ENCODE peak calls at places on chromosomes 6 and 20, in four cellular contexts. M is SK-N-SH, Q is H1, I is transverse colon. N is an unnamed sample. For H3K4me1, the result is how much of the 10 kb centered on the place peaks cover.

GRCh38 chr6:10800810-10801209 is 37.5 kb downstream of the MAK start:
- DNase-seq in M (no peak), Q (no peak), I (no peak), N (no peak)

GRCh38 chr20:45138451-45139300 is 14.4 kb upstream of the WFDC12 start:
- DNase-seq in M (peak), Q (peak), I (peak), N (peak)

GRCh38 chr6:70620746-70621145 is 46.9 kb upstream of the SMAP1 start:
- DNase-seq in M (no peak), Q (no peak), I (no peak), N (no peak)

GRCh38 chr6:42100029-42100901 is 42.2 kb downstream of the C6orf132 start:
- DNase-seq in M (no peak), Q (no peak), I (peak), N (no peak)

GRCh38 chr20:32877507-32877906 is 18.8 kb downstream of the EFCAB8 start:
- DNase-seq in M (no peak), Q (no peak), I (no peak), N (peak)

GRCh38 chr6:160077526-160077925 is 44.1 kb upstream of the SLC22A1 start:
- DNase-seq in M (no peak), Q (no peak), I (no peak), N (no peak)

GRCh38 chr20:38477747-38478146 is 5.1 kb downstream of the RALGAPB start:
- DNase-seq in M (no peak), Q (no peak), I (no peak), N (no peak)

GRCh38 chr20:38604873-38605303 is 3.3 kb downstream of the ARHGAP40 start:
- DNase-seq in M (no peak), Q (no peak), I (no peak), N (no peak)

GRCh38 chr6:108739496-108740330 is 108.5 kb upstream of the ARMC2 start:
- DNase-seq in M (no peak), Q (no peak), I (no peak), N (no peak)

DNA sequence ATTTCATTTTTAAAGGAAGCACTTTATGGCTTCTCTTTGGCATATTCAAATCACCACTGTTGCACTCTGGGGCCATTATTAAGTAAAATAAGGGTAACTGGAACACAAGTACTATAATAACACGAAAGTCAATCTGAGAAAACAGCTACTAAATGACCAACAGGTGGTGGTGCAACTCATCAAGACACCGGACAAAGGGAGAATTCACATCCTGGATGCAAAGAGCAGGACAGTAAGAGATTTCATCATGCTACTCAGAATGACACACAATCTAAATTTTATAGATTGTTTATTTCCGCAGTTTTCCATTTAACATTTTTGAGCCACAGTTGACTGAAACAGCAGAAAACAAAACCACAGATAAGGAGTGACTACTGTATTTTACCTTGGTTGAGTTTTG is 27.6 kb upstream of the LY86 start:
- DNase-seq in M (no peak), Q (no peak), I (no peak), N (no peak)
- TF ChIP-seq CTCF in M (no peak), Q (peak), I (no peak), N (peak)

GRCh38 chr6:52576054-52576391 is 837 bp downstream of the TRAM2 start:
- DNase-seq in M (no peak), Q (no peak), I (no peak), N (no peak)

GRCh38 chr6:52575490-52575868 is 1.4 kb downstream of the TRAM2 start:
- DNase-seq in M (no peak), Q (no peak), I (no peak), N (no peak)

GRCh38 chr6:52576392-52577021 is 353 bp downstream of the TRAM2 start:
- DNase-seq in M (peak), Q (peak), I (peak), N (peak)

GRCh38 chr6:52573295-52573694 is 3.6 kb downstream of the TRAM2 start:
- DNase-seq in M (no peak), Q (no peak), I (no peak), N (no peak)

DNA sequence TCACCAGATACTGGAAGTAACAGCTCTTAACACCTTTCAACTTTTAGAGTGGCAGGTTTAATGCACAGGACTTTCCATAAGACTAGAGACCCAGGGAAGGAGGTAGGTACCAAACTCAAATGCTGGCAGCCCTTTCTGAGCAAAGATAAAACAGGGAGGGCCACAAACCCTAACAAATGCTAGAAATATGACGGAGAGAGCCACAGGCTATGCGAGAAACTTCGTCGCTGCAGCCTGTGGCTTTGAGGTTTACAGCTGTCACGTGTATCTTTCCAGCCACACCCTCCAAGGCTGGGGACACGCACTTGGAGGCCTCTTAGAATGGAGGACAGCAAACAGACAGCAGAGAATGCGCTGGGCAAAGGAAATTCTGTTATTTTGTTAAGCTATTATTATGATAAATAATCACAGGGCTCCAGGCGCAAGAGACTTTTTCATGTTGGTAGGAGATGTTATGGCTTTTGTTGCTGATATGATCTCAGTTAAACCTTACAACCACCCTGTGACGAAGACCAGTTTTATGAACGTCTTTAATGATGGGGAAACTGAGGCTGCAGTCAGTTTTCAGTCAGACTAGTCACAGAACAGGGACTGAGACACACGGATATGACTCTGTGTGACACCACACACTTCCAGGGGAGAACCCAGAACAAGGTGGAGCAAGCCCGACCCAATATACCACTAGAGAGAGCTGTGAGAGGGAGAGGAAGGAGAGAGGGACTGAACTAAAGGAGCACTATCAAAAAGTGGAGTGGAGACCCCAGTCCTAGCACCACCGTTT is 2.0 kb downstream of the TRAM2 start:
- DNase-seq in M (no peak), Q (no peak), I (peak), N (peak)
- H3K4me3 ChIP-seq in M (peak), Q (no peak), I (peak), N (peak)

GRCh38 chr6:88141641-88142298 is 24.4 kb downstream of the CNR1 start:
- DNase-seq in M (no peak), Q (no peak), I (no peak), N (no peak)
- H3K4me1 ChIP-seq in M (under half), Q (under half), I (under half), N (under half)

GRCh38 chr6:125953502-125953875 is 3.1 kb upstream of the HINT3 start:
- DNase-seq in M (no peak), Q (peak), I (peak), N (peak)
- TF ChIP-seq CTCF in M (no peak), Q (peak), I (peak), N (no peak)

DNA sequence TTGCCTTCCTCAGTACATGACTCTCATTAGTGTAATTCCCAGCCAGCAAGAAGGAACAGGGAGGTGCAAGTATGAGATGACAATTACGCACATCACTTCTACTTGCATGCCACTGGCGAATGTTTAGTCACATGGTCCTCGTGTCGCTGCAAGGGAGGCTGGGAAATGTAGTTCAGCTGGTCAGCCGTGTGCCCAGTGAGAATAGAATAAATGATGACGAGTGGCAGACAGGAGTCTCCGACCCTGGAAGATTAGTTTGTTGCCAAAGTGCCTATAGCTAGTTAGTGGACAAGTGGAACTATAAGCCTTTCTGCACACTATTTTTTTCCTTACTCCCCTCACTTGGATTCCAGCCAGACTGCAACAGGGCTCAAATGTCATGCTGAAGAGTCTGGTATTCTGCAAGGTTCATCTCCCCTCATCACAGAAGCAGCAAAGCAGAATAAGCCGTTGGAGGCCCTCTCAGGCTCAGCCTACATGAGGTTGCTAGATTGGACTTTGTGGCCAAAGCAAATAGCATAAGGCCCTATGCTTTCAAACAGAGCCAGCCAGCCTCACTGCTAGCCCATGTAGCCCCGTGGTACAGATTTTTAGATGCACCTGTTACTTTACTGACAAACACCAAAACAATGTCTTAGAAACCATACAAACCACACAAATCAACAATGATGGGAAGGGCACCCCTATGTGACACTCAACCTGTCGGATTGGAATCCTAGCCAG is 9.7 kb downstream of the LINC00237 start:
- DNase-seq in M (peak), Q (no peak), I (no peak), N (no peak)
- H3K4me3 ChIP-seq in M (no peak), Q (no peak), I (no peak), N (no peak)

GRCh38 chr20:40685349-40685748 is 3.7 kb downstream of the MAFB start:
- DNase-seq in M (no peak), Q (no peak), I (no peak), N (no peak)

GRCh38 chr20:40683221-40683893 is 5.7 kb downstream of the MAFB start:
- DNase-seq in M (no peak), Q (peak), I (no peak), N (peak)

GRCh38 chr20:40681684-40682083 is 7.4 kb downstream of the MAFB start:
- DNase-seq in M (no peak), Q (no peak), I (no peak), N (no peak)

GRCh38 chr20:40682104-40683045 is 6.7 kb downstream of the MAFB start:
- DNase-seq in M (no peak), Q (peak), I (no peak), N (peak)

DNA sequence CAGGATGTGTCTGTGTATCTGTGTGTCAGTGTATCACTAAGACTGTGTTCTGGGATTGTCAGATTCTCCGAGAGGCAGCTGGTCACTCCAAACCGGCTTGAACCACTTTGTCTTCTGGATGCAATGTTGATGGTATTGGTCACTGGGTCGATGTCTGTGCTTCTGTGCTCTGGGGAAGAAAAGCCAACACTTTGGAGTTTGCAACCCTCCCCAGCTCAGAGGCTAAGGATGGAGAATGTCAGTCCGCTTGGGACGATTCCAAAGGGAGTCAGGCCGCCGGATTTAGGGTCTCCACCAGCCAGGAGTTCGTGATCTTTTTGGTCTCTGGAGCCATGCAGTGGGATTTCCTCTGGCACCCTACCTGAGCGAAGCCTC is 5.2 kb downstream of the MAFB start:
- DNase-seq in M (no peak), Q (no peak), I (no peak), N (no peak)
- H3K4me1 ChIP-seq in M (under half), Q (under half), I (under half), N (under half)

N was measured in kidney.